ENCODE peak calls at places on chromosomes 12 and 14, in seven cellular contexts. One of them, this sample, is unnamed.

GRCh38 chr12:42288544-42288943 is 37.4 kb downstream of the ZCRB1 start:
- DNase-seq in upper lobe of right lung: no peak
- DNase-seq in spleen: no peak
- DNase-seq in mucosa of descending colon: no peak
- DNase-seq in endodermal cell: no peak
- DNase-seq in A673: no peak
- DNase-seq in CD8-positive, alpha-beta memory T cell: no peak
- DNase-seq in this sample: no peak

GRCh38 chr12:84856156-84856900 is 56.3 kb downstream of the SLC6A15 start:
- DNase-seq in endodermal cell: no peak
- DNase-seq in CD8-positive, alpha-beta memory T cell: no peak
- DNase-seq in upper lobe of right lung: no peak
- DNase-seq in mucosa of descending colon: no peak
- DNase-seq in A673: no peak
- DNase-seq in spleen: no peak
- DNase-seq in this sample: no peak

GRCh38 chr14:75440733-75441474 is 13.1 kb downstream of the JDP2 start:
- DNase-seq in spleen: no peak
- DNase-seq in endodermal cell: no peak
- DNase-seq in mucosa of descending colon: no peak
- DNase-seq in A673: no peak
- DNase-seq in CD8-positive, alpha-beta memory T cell: no peak
- DNase-seq in upper lobe of right lung: no peak
- DNase-seq in this sample: peak; percentile 60

GRCh38 chr14:69133206-69134125 is 19.5 kb downstream of the DCAF5 start:
- DNase-seq in A673: peak; percentile 54
- DNase-seq in spleen: no peak
- DNase-seq in CD8-positive, alpha-beta memory T cell: no peak
- DNase-seq in upper lobe of right lung: no peak
- DNase-seq in mucosa of descending colon: no peak
- DNase-seq in endodermal cell: no peak
- DNase-seq in this sample: no peak

GRCh38 chr12:93884794-93885460 is 207.8 kb downstream of the CRADD start:
- DNase-seq in A673: no peak
- DNase-seq in spleen: no peak
- DNase-seq in CD8-positive, alpha-beta memory T cell: no peak
- DNase-seq in mucosa of descending colon: no peak
- DNase-seq in endodermal cell: peak; percentile 70
- DNase-seq in upper lobe of right lung: no peak
- DNase-seq in this sample: no peak

GRCh38 chr14:20454359-20454644 is 310 bp downstream of the OSGEP start:
- DNase-seq in mucosa of descending colon: no peak
- DNase-seq in A673: no peak
- DNase-seq in upper lobe of right lung: no peak
- DNase-seq in CD8-positive, alpha-beta memory T cell: peak; percentile 77
- DNase-seq in endodermal cell: no peak
- DNase-seq in spleen: no peak
- DNase-seq in this sample: peak; percentile 85

GRCh38 chr12:123532021-123532420 is 1.5 kb downstream of the RILPL1 start:
- DNase-seq in CD8-positive, alpha-beta memory T cell: no peak
- DNase-seq in A673: no peak
- DNase-seq in endodermal cell: peak; percentile 62
- DNase-seq in mucosa of descending colon: no peak
- DNase-seq in spleen: no peak
- DNase-seq in upper lobe of right lung: no peak
- DNase-seq in this sample: no peak

GRCh38 chr12:95115641-95116040 is 42.2 kb upstream of the NR2C1 start:
- DNase-seq in endodermal cell: no peak
- DNase-seq in CD8-positive, alpha-beta memory T cell: no peak
- DNase-seq in A673: no peak
- DNase-seq in upper lobe of right lung: no peak
- DNase-seq in spleen: no peak
- DNase-seq in mucosa of descending colon: no peak
- DNase-seq in this sample: no peak

GRCh38 chr14:75390183-75390582 is 37.6 kb upstream of the JDP2 start:
- DNase-seq in spleen: no peak
- DNase-seq in upper lobe of right lung: no peak
- DNase-seq in CD8-positive, alpha-beta memory T cell: no peak
- DNase-seq in A673: no peak
- DNase-seq in endodermal cell: no peak
- DNase-seq in mucosa of descending colon: no peak
- DNase-seq in this sample: no peak

GRCh38 chr14:99822166-99822527 is 28.9 kb downstream of the EML1 start:
- DNase-seq in mucosa of descending colon: no peak
- DNase-seq in spleen: no peak
- DNase-seq in endodermal cell: no peak
- DNase-seq in A673: no peak
- DNase-seq in upper lobe of right lung: no peak
- DNase-seq in CD8-positive, alpha-beta memory T cell: no peak
- DNase-seq in this sample: no peak

GRCh38 chr12:115209230-115209629 is 525.3 kb upstream of the TBX3 start:
- DNase-seq in CD8-positive, alpha-beta memory T cell: no peak
- DNase-seq in A673: no peak
- DNase-seq in upper lobe of right lung: no peak
- DNase-seq in endodermal cell: peak; percentile 33
- DNase-seq in spleen: no peak
- DNase-seq in mucosa of descending colon: no peak
- DNase-seq in this sample: no peak

GRCh38 chr12:108930155-108930554 is 50.3 kb downstream of the DAO start:
- DNase-seq in spleen: no peak
- DNase-seq in CD8-positive, alpha-beta memory T cell: no peak
- DNase-seq in A673: no peak
- DNase-seq in mucosa of descending colon: no peak
- DNase-seq in upper lobe of right lung: no peak
- DNase-seq in endodermal cell: no peak
- DNase-seq in this sample: no peak

GRCh38 chr12:67794151-67794550 is 145.6 kb downstream of the DYRK2 start:
- DNase-seq in endodermal cell: no peak
- DNase-seq in mucosa of descending colon: no peak
- DNase-seq in A673: no peak
- DNase-seq in CD8-positive, alpha-beta memory T cell: no peak
- DNase-seq in upper lobe of right lung: no peak
- DNase-seq in spleen: no peak
- DNase-seq in this sample: no peak

GRCh38 chr12:62763827-62764226 is 171.1 kb downstream of the PPM1H start:
- DNase-seq in A673: no peak
- DNase-seq in upper lobe of right lung: no peak
- DNase-seq in mucosa of descending colon: no peak
- DNase-seq in CD8-positive, alpha-beta memory T cell: no peak
- DNase-seq in endodermal cell: no peak
- DNase-seq in spleen: no peak
- DNase-seq in this sample: no peak

GRCh38 chr12:51393676-51394545 is 2.7 kb upstream of the GALNT6 start:
- DNase-seq in A673: no peak
- DNase-seq in spleen: no peak
- DNase-seq in endodermal cell: peak; percentile 41
- DNase-seq in CD8-positive, alpha-beta memory T cell: peak; percentile 29
- DNase-seq in mucosa of descending colon: no peak
- DNase-seq in upper lobe of right lung: no peak
- DNase-seq in this sample: no peak

GRCh38 chr12:94849411-94849976 is 154.0 kb downstream of the NDUFA12 start:
- DNase-seq in mucosa of descending colon: no peak
- DNase-seq in CD8-positive, alpha-beta memory T cell: no peak
- DNase-seq in upper lobe of right lung: no peak
- DNase-seq in endodermal cell: peak; percentile 82
- DNase-seq in A673: no peak
- DNase-seq in spleen: no peak
- DNase-seq in this sample: no peak

GRCh38 chr14:99244960-99245340 is 27.0 kb downstream of the BCL11B start:
- DNase-seq in upper lobe of right lung: no peak
- DNase-seq in endodermal cell: no peak
- DNase-seq in mucosa of descending colon: no peak
- DNase-seq in A673: no peak
- DNase-seq in CD8-positive, alpha-beta memory T cell: no peak
- DNase-seq in spleen: no peak
- DNase-seq in this sample: no peak

GRCh38 chr14:36339817-36340216 is 19.4 kb upstream of the MBIP start:
- DNase-seq in upper lobe of right lung: no peak
- DNase-seq in CD8-positive, alpha-beta memory T cell: no peak
- DNase-seq in endodermal cell: no peak
- DNase-seq in spleen: no peak
- DNase-seq in mucosa of descending colon: no peak
- DNase-seq in A673: no peak
- DNase-seq in this sample: no peak

GRCh38 chr12:53965251-53966069 is 7.5 kb upstream of the HOXC11 start:
- DNase-seq in CD8-positive, alpha-beta memory T cell: no peak
- DNase-seq in mucosa of descending colon: no peak
- DNase-seq in endodermal cell: peak; percentile 91
- DNase-seq in upper lobe of right lung: no peak
- DNase-seq in A673: no peak
- DNase-seq in spleen: peak; percentile 40
- DNase-seq in this sample: no peak

DNA sequence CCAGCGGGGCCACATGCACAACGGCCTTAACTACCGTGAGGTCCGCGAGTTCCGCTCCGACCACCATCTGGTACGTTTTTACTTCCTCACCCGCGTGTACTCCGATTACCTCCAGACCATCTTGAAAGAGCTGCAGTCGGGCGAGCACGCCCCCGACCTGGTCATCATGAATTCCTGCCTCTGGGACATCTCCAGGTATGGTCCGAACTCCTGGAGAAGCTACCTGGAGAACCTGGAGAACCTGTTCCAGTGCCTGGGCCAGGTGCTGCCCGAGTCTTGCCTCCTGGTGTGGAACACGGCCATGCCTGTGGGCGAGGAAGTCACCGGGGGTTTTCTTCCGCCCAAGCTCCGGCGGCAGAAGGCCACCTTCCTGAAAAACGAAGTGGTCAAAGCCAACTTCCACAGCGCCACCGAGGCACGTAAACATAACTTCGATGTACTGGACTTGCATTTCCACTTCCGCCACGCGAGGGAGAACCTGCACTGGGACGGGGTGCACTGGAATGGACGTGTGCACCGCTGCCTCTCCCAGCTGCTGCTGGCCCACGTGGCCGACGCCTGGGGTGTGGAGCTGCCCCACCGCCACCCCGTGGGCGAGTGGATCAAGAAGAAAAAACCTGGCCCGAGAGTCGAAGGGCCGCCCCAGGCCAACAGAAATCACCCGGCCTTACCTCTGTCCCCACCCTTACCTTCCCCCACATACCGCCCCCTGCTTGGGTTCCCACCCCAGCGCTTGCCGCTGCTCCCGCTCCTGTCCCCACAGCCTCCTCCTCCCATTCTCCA is 155.7 kb upstream of the AMIGO2 start:
- DNase-seq in mucosa of descending colon: no peak
- DNase-seq in A673: no peak
- DNase-seq in CD8-positive, alpha-beta memory T cell: no peak
- DNase-seq in endodermal cell: no peak
- DNase-seq in spleen: no peak
- DNase-seq in upper lobe of right lung: no peak
- DNase-seq in this sample: no peak
- H3K4me1 ChIP-seq in mucosa of descending colon: no peaks in the 10 kb centered on the region
- H3K4me1 ChIP-seq in A673: no peaks in the 10 kb centered on the region
- H3K4me1 ChIP-seq in CD8-positive, alpha-beta memory T cell: peaks cover 58% of the 10 kb centered on the region
- H3K4me1 ChIP-seq in endodermal cell: peaks cover 7% of the 10 kb centered on the region
- H3K4me1 ChIP-seq in spleen: no peaks in the 10 kb centered on the region
- H3K4me1 ChIP-seq in upper lobe of right lung: peaks cover 7% of the 10 kb centered on the region
- H3K4me1 ChIP-seq in this sample: peaks cover 7% of the 10 kb centered on the region

GRCh38 chr12:111412830-111413441 is 7.2 kb downstream of the SH2B3 start:
- DNase-seq in spleen: no peak
- DNase-seq in mucosa of descending colon: no peak
- DNase-seq in CD8-positive, alpha-beta memory T cell: no peak
- DNase-seq in A673: no peak
- DNase-seq in endodermal cell: no peak
- DNase-seq in upper lobe of right lung: no peak
- DNase-seq in this sample: no peak
- H3K4me1 ChIP-seq in spleen: peaks cover 86% of the 10 kb centered on the region
- H3K4me1 ChIP-seq in mucosa of descending colon: peaks cover 18% of the 10 kb centered on the region
- H3K4me1 ChIP-seq in CD8-positive, alpha-beta memory T cell: peaks cover 71% of the 10 kb centered on the region
- H3K4me1 ChIP-seq in A673: peaks cover 62% of the 10 kb centered on the region
- H3K4me1 ChIP-seq in endodermal cell: peaks cover 22% of the 10 kb centered on the region
- H3K4me1 ChIP-seq in upper lobe of right lung: peaks cover 57% of the 10 kb centered on the region
- H3K4me1 ChIP-seq in this sample: peaks cover 79% of the 10 kb centered on the region

GRCh38 chr12:9762369-9762768 is 1.7 kb upstream of the CD69 start:
- DNase-seq in CD8-positive, alpha-beta memory T cell: no peak
- DNase-seq in spleen: no peak
- DNase-seq in upper lobe of right lung: no peak
- DNase-seq in mucosa of descending colon: no peak
- DNase-seq in A673: no peak
- DNase-seq in endodermal cell: no peak
- DNase-seq in this sample: no peak
- H3K4me1 ChIP-seq in CD8-positive, alpha-beta memory T cell: peaks cover 42% of the 10 kb centered on the region
- H3K4me1 ChIP-seq in spleen: peaks cover 38% of the 10 kb centered on the region
- H3K4me1 ChIP-seq in upper lobe of right lung: no peaks in the 10 kb centered on the region
- H3K4me1 ChIP-seq in mucosa of descending colon: no peaks in the 10 kb centered on the region
- H3K4me1 ChIP-seq in A673: peaks cover 9% of the 10 kb centered on the region
- H3K4me1 ChIP-seq in endodermal cell: no peaks in the 10 kb centered on the region
- H3K4me1 ChIP-seq in this sample: no peaks in the 10 kb centered on the region

GRCh38 chr14:89486505-89486904 is 69.5 kb upstream of the FOXN3 start:
- DNase-seq in A673: no peak
- DNase-seq in spleen: peak; percentile 25
- DNase-seq in endodermal cell: no peak
- DNase-seq in CD8-positive, alpha-beta memory T cell: no peak
- DNase-seq in upper lobe of right lung: no peak
- DNase-seq in mucosa of descending colon: no peak
- DNase-seq in this sample: no peak

GRCh38 chr14:89491701-89492381 is 74.8 kb upstream of the FOXN3 start:
- DNase-seq in CD8-positive, alpha-beta memory T cell: no peak
- DNase-seq in upper lobe of right lung: no peak
- DNase-seq in endodermal cell: no peak
- DNase-seq in A673: no peak
- DNase-seq in mucosa of descending colon: no peak
- DNase-seq in spleen: no peak
- DNase-seq in this sample: no peak

GRCh38 chr14:89486961-89487360 is 69.9 kb upstream of the FOXN3 start:
- DNase-seq in endodermal cell: no peak
- DNase-seq in A673: no peak
- DNase-seq in spleen: peak; percentile 47
- DNase-seq in mucosa of descending colon: no peak
- DNase-seq in upper lobe of right lung: no peak
- DNase-seq in CD8-positive, alpha-beta memory T cell: no peak
- DNase-seq in this sample: no peak

GRCh38 chr14:89493406-89493805 is 76.4 kb upstream of the FOXN3 start:
- DNase-seq in endodermal cell: no peak
- DNase-seq in spleen: no peak
- DNase-seq in CD8-positive, alpha-beta memory T cell: no peak
- DNase-seq in upper lobe of right lung: no peak
- DNase-seq in A673: no peak
- DNase-seq in mucosa of descending colon: no peak
- DNase-seq in this sample: no peak

DNA sequence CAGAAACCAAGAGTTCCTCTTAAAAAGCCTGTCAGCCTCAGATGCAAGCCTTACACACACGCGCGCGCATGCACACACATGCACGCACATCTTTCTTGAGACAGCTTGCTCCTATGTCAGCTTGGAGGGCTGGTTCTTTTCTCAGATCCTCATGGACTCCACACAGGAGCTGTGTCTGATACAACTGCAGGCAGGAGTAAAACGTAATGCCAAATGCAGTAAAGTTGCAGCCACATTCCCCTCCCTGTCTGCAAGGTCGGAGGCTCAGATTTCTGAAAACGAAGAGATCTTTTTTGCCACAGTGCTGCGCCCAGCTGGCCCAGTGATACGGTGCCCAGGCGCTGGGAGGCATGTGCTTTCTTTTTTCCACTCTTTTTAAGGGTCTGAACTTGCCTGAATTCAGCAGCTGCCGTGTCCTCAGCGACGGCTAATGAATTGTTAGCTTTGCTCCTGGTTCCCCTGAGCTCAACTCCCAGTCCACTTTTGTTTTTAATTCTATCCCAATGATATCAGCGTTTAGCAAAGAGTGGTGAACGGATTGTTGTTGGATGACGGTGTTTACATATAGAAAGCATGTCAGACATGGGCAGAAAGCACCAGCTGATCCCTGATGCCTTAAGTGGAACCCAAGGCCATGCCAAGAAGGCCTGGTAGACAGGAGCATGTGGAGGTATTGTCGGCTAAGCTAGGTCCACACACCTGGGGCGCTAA is 72.9 kb upstream of the FOXN3 start:
- DNase-seq in CD8-positive, alpha-beta memory T cell: no peak
- DNase-seq in spleen: peak; percentile 49
- DNase-seq in mucosa of descending colon: no peak
- DNase-seq in upper lobe of right lung: no peak
- DNase-seq in A673: no peak
- DNase-seq in endodermal cell: no peak
- DNase-seq in this sample: no peak
- H3K4me1 ChIP-seq in CD8-positive, alpha-beta memory T cell: no peaks in the 10 kb centered on the region
- H3K4me1 ChIP-seq in spleen: peaks cover 12% of the 10 kb centered on the region
- H3K4me1 ChIP-seq in mucosa of descending colon: no peaks in the 10 kb centered on the region
- H3K4me1 ChIP-seq in upper lobe of right lung: no peaks in the 10 kb centered on the region
- H3K4me1 ChIP-seq in A673: no peaks in the 10 kb centered on the region
- H3K4me1 ChIP-seq in endodermal cell: peaks cover 4% of the 10 kb centered on the region
- H3K4me1 ChIP-seq in this sample: peaks cover 28% of the 10 kb centered on the region